ENCODE peak calls at places on chromosome 22, in ten cellular contexts. One of them, this sample, is unnamed.
A peak's percentile ranks its signal among the peaks of the same experiment; 100 is the strongest.

GRCh38 chr22:19659805-19660345 is 54.4 kb upstream of the SEPTIN5 start:
- DNase-seq in effector memory CD4-positive, alpha-beta T cell: no peak
- DNase-seq in naive thymus-derived CD4-positive, alpha-beta T cell: no peak
- DNase-seq in neural progenitor cell: no peak
- DNase-seq in right cardiac atrium: no peak
- DNase-seq in body of pancreas: no peak
- DNase-seq in OCI-LY7: no peak
- DNase-seq in brain microvascular endothelial cell: no peak
- DNase-seq in GM23338: no peak
- DNase-seq in spleen: no peak
- DNase-seq in this sample: no peak

GRCh38 chr22:17911887-17912286 is 112.5 kb downstream of the MICAL3 start:
- DNase-seq in right cardiac atrium: no peak
- DNase-seq in brain microvascular endothelial cell: no peak
- DNase-seq in naive thymus-derived CD4-positive, alpha-beta T cell: no peak
- DNase-seq in effector memory CD4-positive, alpha-beta T cell: no peak
- DNase-seq in spleen: no peak
- DNase-seq in body of pancreas: no peak
- DNase-seq in OCI-LY7: no peak
- DNase-seq in neural progenitor cell: no peak
- DNase-seq in GM23338: no peak
- DNase-seq in this sample: no peak

GRCh38 chr22:45400046-45400445 is 13.4 kb downstream of the SMC1B start:
- DNase-seq in neural progenitor cell: no peak
- DNase-seq in naive thymus-derived CD4-positive, alpha-beta T cell: no peak
- DNase-seq in brain microvascular endothelial cell: no peak
- DNase-seq in spleen: no peak
- DNase-seq in right cardiac atrium: no peak
- DNase-seq in GM23338: no peak
- DNase-seq in effector memory CD4-positive, alpha-beta T cell: no peak
- DNase-seq in body of pancreas: no peak
- DNase-seq in OCI-LY7: no peak
- DNase-seq in this sample: no peak

GRCh38 chr22:44378380-44378779 is 65.6 kb upstream of the SHISAL1 start:
- DNase-seq in effector memory CD4-positive, alpha-beta T cell: no peak
- DNase-seq in spleen: no peak
- DNase-seq in neural progenitor cell: no peak
- DNase-seq in naive thymus-derived CD4-positive, alpha-beta T cell: no peak
- DNase-seq in body of pancreas: no peak
- DNase-seq in GM23338: no peak
- DNase-seq in OCI-LY7: no peak
- DNase-seq in right cardiac atrium: no peak
- DNase-seq in brain microvascular endothelial cell: no peak
- DNase-seq in this sample: no peak

GRCh38 chr22:40436460-40437431 is 66.4 kb downstream of the SGSM3 start:
- DNase-seq in spleen: no peak
- DNase-seq in naive thymus-derived CD4-positive, alpha-beta T cell: peak; percentile 73
- DNase-seq in brain microvascular endothelial cell: peak; percentile 59
- DNase-seq in neural progenitor cell: peak; percentile 68
- DNase-seq in OCI-LY7: peak; percentile 95
- DNase-seq in effector memory CD4-positive, alpha-beta T cell: no peak
- DNase-seq in GM23338: peak; percentile 79
- DNase-seq in body of pancreas: peak; percentile 36
- DNase-seq in right cardiac atrium: peak; percentile 66
- DNase-seq in this sample: peak; percentile 74

GRCh38 chr22:24323233-24323632 is 52.6 kb downstream of the SPECC1L start:
- DNase-seq in naive thymus-derived CD4-positive, alpha-beta T cell: no peak
- DNase-seq in brain microvascular endothelial cell: no peak
- DNase-seq in body of pancreas: no peak
- DNase-seq in right cardiac atrium: no peak
- DNase-seq in spleen: no peak
- DNase-seq in neural progenitor cell: no peak
- DNase-seq in OCI-LY7: no peak
- DNase-seq in GM23338: no peak
- DNase-seq in effector memory CD4-positive, alpha-beta T cell: no peak
- DNase-seq in this sample: no peak

GRCh38 chr22:44661659-44662569 is 40.1 kb upstream of the PRR5 start:
- DNase-seq in OCI-LY7: peak; percentile 8
- DNase-seq in effector memory CD4-positive, alpha-beta T cell: no peak
- DNase-seq in body of pancreas: no peak
- DNase-seq in spleen: no peak
- DNase-seq in GM23338: no peak
- DNase-seq in right cardiac atrium: no peak
- DNase-seq in naive thymus-derived CD4-positive, alpha-beta T cell: no peak
- DNase-seq in neural progenitor cell: no peak
- DNase-seq in brain microvascular endothelial cell: no peak
- DNase-seq in this sample: no peak

GRCh38 chr22:17866127-17866526 is 91.9 kb upstream of the BID start:
- DNase-seq in naive thymus-derived CD4-positive, alpha-beta T cell: no peak
- DNase-seq in right cardiac atrium: peak; percentile 42
- DNase-seq in neural progenitor cell: no peak
- DNase-seq in OCI-LY7: no peak
- DNase-seq in brain microvascular endothelial cell: no peak
- DNase-seq in effector memory CD4-positive, alpha-beta T cell: no peak
- DNase-seq in spleen: no peak
- DNase-seq in GM23338: no peak
- DNase-seq in body of pancreas: no peak
- DNase-seq in this sample: no peak

GRCh38 chr22:36368359-36368983 is 19.3 kb downstream of the MYH9 start:
- DNase-seq in naive thymus-derived CD4-positive, alpha-beta T cell: no peak
- DNase-seq in spleen: no peak
- DNase-seq in OCI-LY7: no peak
- DNase-seq in GM23338: peak; percentile 98
- DNase-seq in brain microvascular endothelial cell: no peak
- DNase-seq in body of pancreas: no peak
- DNase-seq in right cardiac atrium: no peak
- DNase-seq in effector memory CD4-positive, alpha-beta T cell: no peak
- DNase-seq in neural progenitor cell: peak; percentile 94
- DNase-seq in this sample: no peak
- H3K4me3 ChIP-seq in naive thymus-derived CD4-positive, alpha-beta T cell: peak overlapping the region; percentile 43
- H3K4me3 ChIP-seq in spleen: peak overlapping the region; percentile 52
- H3K4me3 ChIP-seq in OCI-LY7: no peak overlapping the region
- H3K4me3 ChIP-seq in GM23338: peak overlapping the region; percentile 37
- H3K4me3 ChIP-seq in brain microvascular endothelial cell: no peak overlapping the region
- H3K4me3 ChIP-seq in body of pancreas: no peak overlapping the region
- H3K4me3 ChIP-seq in right cardiac atrium: no peak overlapping the region
- H3K4me3 ChIP-seq in effector memory CD4-positive, alpha-beta T cell: peak overlapping the region; percentile 36
- H3K4me3 ChIP-seq in neural progenitor cell: peak overlapping the region; percentile 18
- H3K4me3 ChIP-seq in this sample: no peak overlapping the region

GRCh38 chr22:50252081-50253045 is 1.3 kb upstream of the HDAC10 start:
- DNase-seq in effector memory CD4-positive, alpha-beta T cell: peak; percentile 53
- DNase-seq in spleen: peak; percentile 94
- DNase-seq in brain microvascular endothelial cell: peak; percentile 55
- DNase-seq in body of pancreas: peak; percentile 79
- DNase-seq in naive thymus-derived CD4-positive, alpha-beta T cell: peak; percentile 73
- DNase-seq in right cardiac atrium: peak; percentile 90
- DNase-seq in OCI-LY7: peak; percentile 68
- DNase-seq in neural progenitor cell: peak; percentile 83
- DNase-seq in GM23338: peak; percentile 87
- DNase-seq in this sample: peak; percentile 26
- H3K4me3 ChIP-seq in effector memory CD4-positive, alpha-beta T cell: no peak overlapping the region
- H3K4me3 ChIP-seq in spleen: peak overlapping the region; percentile 83
- H3K4me3 ChIP-seq in brain microvascular endothelial cell: no peak overlapping the region
- H3K4me3 ChIP-seq in body of pancreas: no peak overlapping the region
- H3K4me3 ChIP-seq in naive thymus-derived CD4-positive, alpha-beta T cell: no peak overlapping the region
- H3K4me3 ChIP-seq in right cardiac atrium: no peak overlapping the region
- H3K4me3 ChIP-seq in OCI-LY7: no peak overlapping the region
- H3K4me3 ChIP-seq in neural progenitor cell: no peak overlapping the region
- H3K4me3 ChIP-seq in GM23338: peak overlapping the region; percentile 86
- H3K4me3 ChIP-seq in this sample: no peak overlapping the region

DNA sequence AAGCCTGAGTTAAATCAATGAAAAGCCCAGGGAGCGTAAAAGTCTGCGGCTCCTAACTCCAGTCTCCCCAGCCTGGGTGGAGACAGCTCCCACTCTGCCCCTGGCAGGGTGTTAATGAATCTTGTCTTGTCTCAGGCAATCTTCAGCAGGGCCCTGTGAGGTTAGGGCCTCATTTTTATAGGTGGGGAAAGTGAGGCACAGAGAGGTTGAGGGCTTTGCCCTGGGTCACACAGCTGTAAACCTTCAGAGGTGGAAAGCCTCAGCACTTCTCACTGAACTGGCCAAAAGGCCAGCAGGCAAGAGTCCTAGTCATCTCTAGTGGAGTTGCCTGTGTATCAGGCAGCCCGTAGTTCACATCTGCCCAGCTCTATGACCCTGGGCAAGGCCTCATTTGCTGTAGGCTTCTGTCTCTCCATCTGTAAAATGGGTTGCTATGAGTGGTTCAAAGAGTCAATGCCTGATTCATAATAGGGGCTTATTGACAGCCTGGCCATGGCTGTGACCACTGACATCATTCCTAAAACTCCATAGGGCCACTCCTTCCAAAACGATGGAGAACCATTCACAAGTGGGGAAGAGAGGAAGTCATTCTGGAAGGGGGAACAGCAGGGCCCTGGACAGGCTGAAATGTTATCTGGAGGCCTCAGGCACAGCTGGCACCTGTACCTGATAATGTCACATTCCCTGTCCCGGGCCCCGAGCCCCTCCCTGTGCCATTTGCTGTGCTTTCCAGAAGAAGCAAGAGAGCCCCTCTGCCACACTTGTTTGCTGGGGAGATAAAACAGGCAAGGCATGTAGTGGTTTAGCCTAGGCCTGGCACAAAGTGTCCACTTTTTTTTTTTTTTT is 6.0 kb downstream of the CBX7 start:
- DNase-seq in GM23338: no peak
- DNase-seq in effector memory CD4-positive, alpha-beta T cell: no peak
- DNase-seq in brain microvascular endothelial cell: no peak
- DNase-seq in OCI-LY7: no peak
- DNase-seq in right cardiac atrium: peak; percentile 38
- DNase-seq in body of pancreas: peak; percentile 16
- DNase-seq in neural progenitor cell: no peak
- DNase-seq in spleen: peak; percentile 74
- DNase-seq in naive thymus-derived CD4-positive, alpha-beta T cell: no peak
- DNase-seq in this sample: no peak
- H3K4me3 ChIP-seq in GM23338: peak overlapping the region; percentile 94
- H3K4me3 ChIP-seq in effector memory CD4-positive, alpha-beta T cell: peak overlapping the region; percentile 57
- H3K4me3 ChIP-seq in brain microvascular endothelial cell: no peak overlapping the region
- H3K4me3 ChIP-seq in OCI-LY7: peak overlapping the region; percentile 88
- H3K4me3 ChIP-seq in right cardiac atrium: peak overlapping the region; percentile 88
- H3K4me3 ChIP-seq in body of pancreas: no peak overlapping the region
- H3K4me3 ChIP-seq in neural progenitor cell: peak overlapping the region; percentile 96
- H3K4me3 ChIP-seq in spleen: peak overlapping the region; percentile 74
- H3K4me3 ChIP-seq in naive thymus-derived CD4-positive, alpha-beta T cell: peak overlapping the region; percentile 57
- H3K4me3 ChIP-seq in this sample: no peak overlapping the region

GRCh38 chr22:49983148-49984042 is 22.8 kb downstream of the PIM3 start:
- DNase-seq in spleen: peak; percentile 81
- DNase-seq in OCI-LY7: no peak
- DNase-seq in brain microvascular endothelial cell: no peak
- DNase-seq in naive thymus-derived CD4-positive, alpha-beta T cell: no peak
- DNase-seq in GM23338: peak; percentile 65
- DNase-seq in right cardiac atrium: no peak
- DNase-seq in body of pancreas: no peak
- DNase-seq in effector memory CD4-positive, alpha-beta T cell: no peak
- DNase-seq in neural progenitor cell: peak; percentile 65
- DNase-seq in this sample: no peak
- H3K4me3 ChIP-seq in spleen: peak overlapping the region; percentile 60
- H3K4me3 ChIP-seq in OCI-LY7: no peak overlapping the region
- H3K4me3 ChIP-seq in brain microvascular endothelial cell: no peak overlapping the region
- H3K4me3 ChIP-seq in naive thymus-derived CD4-positive, alpha-beta T cell: no peak overlapping the region
- H3K4me3 ChIP-seq in GM23338: peak overlapping the region; percentile 45
- H3K4me3 ChIP-seq in right cardiac atrium: peak overlapping the region; percentile 22
- H3K4me3 ChIP-seq in body of pancreas: no peak overlapping the region
- H3K4me3 ChIP-seq in effector memory CD4-positive, alpha-beta T cell: peak overlapping the region; percentile 29
- H3K4me3 ChIP-seq in neural progenitor cell: peak overlapping the region; percentile 28
- H3K4me3 ChIP-seq in this sample: no peak overlapping the region

GRCh38 chr22:50717709-50718351 is 20.2 kb upstream of the ACR start:
- DNase-seq in effector memory CD4-positive, alpha-beta T cell: no peak
- DNase-seq in naive thymus-derived CD4-positive, alpha-beta T cell: no peak
- DNase-seq in neural progenitor cell: no peak
- DNase-seq in GM23338: no peak
- DNase-seq in spleen: no peak
- DNase-seq in OCI-LY7: peak; percentile 47
- DNase-seq in right cardiac atrium: peak; percentile 7
- DNase-seq in brain microvascular endothelial cell: no peak
- DNase-seq in body of pancreas: no peak
- DNase-seq in this sample: no peak

GRCh38 chr22:50720301-50720845 is 17.6 kb upstream of the ACR start:
- DNase-seq in right cardiac atrium: no peak
- DNase-seq in spleen: no peak
- DNase-seq in brain microvascular endothelial cell: no peak
- DNase-seq in body of pancreas: no peak
- DNase-seq in naive thymus-derived CD4-positive, alpha-beta T cell: no peak
- DNase-seq in OCI-LY7: no peak
- DNase-seq in effector memory CD4-positive, alpha-beta T cell: no peak
- DNase-seq in GM23338: no peak
- DNase-seq in neural progenitor cell: peak; percentile 75
- DNase-seq in this sample: no peak

GRCh38 chr22:50718352-50718709 is 19.7 kb upstream of the ACR start:
- DNase-seq in naive thymus-derived CD4-positive, alpha-beta T cell: no peak
- DNase-seq in OCI-LY7: no peak
- DNase-seq in right cardiac atrium: peak; percentile 24
- DNase-seq in effector memory CD4-positive, alpha-beta T cell: no peak
- DNase-seq in brain microvascular endothelial cell: no peak
- DNase-seq in neural progenitor cell: no peak
- DNase-seq in spleen: no peak
- DNase-seq in body of pancreas: no peak
- DNase-seq in GM23338: no peak
- DNase-seq in this sample: no peak

GRCh38 chr22:50720861-50721844 is 16.9 kb upstream of the ACR start:
- DNase-seq in naive thymus-derived CD4-positive, alpha-beta T cell: no peak
- DNase-seq in OCI-LY7: no peak
- DNase-seq in effector memory CD4-positive, alpha-beta T cell: no peak
- DNase-seq in neural progenitor cell: peak; percentile 42
- DNase-seq in body of pancreas: no peak
- DNase-seq in GM23338: peak; percentile 56
- DNase-seq in brain microvascular endothelial cell: no peak
- DNase-seq in right cardiac atrium: peak; percentile 55
- DNase-seq in spleen: no peak
- DNase-seq in this sample: no peak

DNA sequence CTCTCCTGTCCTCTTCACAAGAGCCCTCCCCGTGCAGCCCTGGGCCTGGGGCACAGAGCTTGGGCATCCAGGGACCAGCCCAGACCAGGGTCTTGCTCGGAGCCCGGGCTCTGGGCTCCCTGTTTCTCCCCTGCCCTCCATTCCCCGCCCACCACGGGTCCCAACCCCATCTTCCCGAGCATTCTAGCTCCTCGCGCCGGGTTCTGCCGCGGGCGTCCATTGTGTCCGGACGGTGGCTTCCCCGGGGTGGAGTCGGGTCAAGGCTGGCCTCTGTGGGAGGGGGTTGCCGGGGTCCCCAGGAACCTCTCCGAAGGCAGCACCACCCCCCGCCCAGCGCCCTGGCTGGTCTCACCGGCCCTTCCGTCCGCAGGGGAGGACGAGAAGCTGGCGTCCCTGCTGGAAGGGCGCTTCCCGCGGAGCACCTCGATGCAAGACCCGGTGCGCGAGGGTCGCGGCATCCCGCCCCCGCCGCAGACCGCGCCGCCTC is 18.1 kb upstream of the ACR start:
- DNase-seq in OCI-LY7: no peak
- DNase-seq in GM23338: peak; percentile 50
- DNase-seq in naive thymus-derived CD4-positive, alpha-beta T cell: no peak
- DNase-seq in right cardiac atrium: no peak
- DNase-seq in spleen: no peak
- DNase-seq in effector memory CD4-positive, alpha-beta T cell: no peak
- DNase-seq in brain microvascular endothelial cell: no peak
- DNase-seq in neural progenitor cell: peak; percentile 29
- DNase-seq in body of pancreas: no peak
- DNase-seq in this sample: no peak
- H3K4me3 ChIP-seq in OCI-LY7: no peak overlapping the region
- H3K4me3 ChIP-seq in GM23338: peak overlapping the region; percentile 52
- H3K4me3 ChIP-seq in naive thymus-derived CD4-positive, alpha-beta T cell: no peak overlapping the region
- H3K4me3 ChIP-seq in right cardiac atrium: no peak overlapping the region
- H3K4me3 ChIP-seq in spleen: peak overlapping the region; percentile 21
- H3K4me3 ChIP-seq in effector memory CD4-positive, alpha-beta T cell: no peak overlapping the region
- H3K4me3 ChIP-seq in brain microvascular endothelial cell: no peak overlapping the region
- H3K4me3 ChIP-seq in neural progenitor cell: peak overlapping the region; percentile 49
- H3K4me3 ChIP-seq in body of pancreas: no peak overlapping the region
- H3K4me3 ChIP-seq in this sample: no peak overlapping the region

This sample was measured in Jurkat, Clone E6-1.